ENCODE peak calls at places on chromosome 1, in six cellular contexts. F, E, L, P, Y and Q are unnamed samples.

GRCh38 chr1:160907976-160908375 is 23.0 kb upstream of the ITLN1 start:
- DNase-seq in F (no peak), E (no peak), L (no peak), P (no peak), Y (no peak), Q (no peak)

GRCh38 chr1:228540161-228540917 is 53.2 kb downstream of the RNF187 start:
- DNase-seq in F (no peak), E (no peak), L (no peak), P (no peak), Y (no peak), Q (no peak)

GRCh38 chr1:172399369-172400072 is 21.0 kb upstream of the C1orf105 start:
- DNase-seq in F (peak), E (no peak), L (peak), P (peak), Y (no peak), Q (peak)

GRCh38 chr1:36304970-36305914 is 926 bp upstream of the SH3D21 start:
- DNase-seq in F (no peak), E (no peak), L (no peak), P (no peak), Y (peak), Q (no peak)

GRCh38 chr1:51234721-51235425 is 1.2 kb upstream of the RNF11 start:
- DNase-seq in F (no peak), E (no peak), L (no peak), P (no peak), Y (peak), Q (no peak)

GRCh38 chr1:233735847-233736246 is 121.9 kb downstream of the KCNK1 start:
- DNase-seq in F (no peak), E (no peak), L (no peak), P (no peak), Y (no peak), Q (no peak)

GRCh38 chr1:245173446-245174178 is 18.8 kb downstream of the KIF26B start:
- DNase-seq in F (no peak), E (no peak), L (no peak), P (no peak), Y (no peak), Q (no peak)

GRCh38 chr1:33155877-33156538 is 25.8 kb downstream of the TRIM62 start:
- DNase-seq in F (no peak), E (no peak), L (no peak), P (no peak), Y (no peak), Q (no peak)

GRCh38 chr1:221782461-221782860 is 40.6 kb upstream of the DUSP10 start:
- DNase-seq in F (no peak), E (no peak), L (no peak), P (no peak), Y (no peak), Q (no peak)

GRCh38 chr1:109818351-109819325 is 54.9 kb upstream of the EPS8L3 start:
- DNase-seq in F (no peak), E (no peak), L (no peak), P (no peak), Y (no peak), Q (no peak)

GRCh38 chr1:25906644-25907300 is 553 bp upstream of the STMN1 start:
- DNase-seq in F (no peak), E (peak), L (no peak), P (peak), Y (no peak), Q (no peak)

GRCh38 chr1:32208891-32209309 is at the start of gene DCDC2B:
- DNase-seq in F (no peak), E (no peak), L (peak), P (no peak), Y (no peak), Q (no peak)

GRCh38 chr1:61011514-61012263 is 70.7 kb upstream of the NFIA start:
- DNase-seq in F (no peak), E (no peak), L (no peak), P (no peak), Y (no peak), Q (no peak)

GRCh38 chr1:24715658-24716057 is 29.6 kb upstream of the CLIC4 start:
- DNase-seq in F (no peak), E (no peak), L (no peak), P (no peak), Y (no peak), Q (no peak)

GRCh38 chr1:228429698-228430097 is 13.0 kb upstream of the TRIM17 start:
- DNase-seq in F (no peak), E (no peak), L (no peak), P (no peak), Y (no peak), Q (no peak)

GRCh38 chr1:174114788-174115448 is 44.4 kb upstream of the RABGAP1L start:
- DNase-seq in F (peak), E (no peak), L (peak), P (peak), Y (no peak), Q (peak)

GRCh38 chr1:241553886-241554592 is 21.9 kb downstream of the KMO start:
- DNase-seq in F (no peak), E (no peak), L (no peak), P (no peak), Y (no peak), Q (no peak)

GRCh38 chr1:244114895-244115294 is 63.8 kb downstream of the ZBTB18 start:
- DNase-seq in F (no peak), E (no peak), L (no peak), P (no peak), Y (no peak), Q (no peak)

GRCh38 chr1:164668451-164668850 is 109.5 kb downstream of the PBX1 start:
- DNase-seq in F (no peak), E (no peak), L (no peak), P (no peak), Y (no peak), Q (no peak)

GRCh38 chr1:115229016-115229415 is 109.0 kb downstream of the NGF start:
- DNase-seq in F (no peak), E (no peak), L (peak), P (no peak), Y (no peak), Q (no peak)